ENCODE peak calls at places on chromosomes 11 and 22, in six cellular contexts. A, C, B, I, F and V are unnamed samples. For H3K36me3, the result is how much of the 10 kb centered on the place peaks cover.

GRCh38 chr11:35271031-35271430 is 132.1 kb downstream of the CD44 start:
- DNase-seq in A (no peak), C (no peak), B (no peak), I (no peak), F (no peak), V (no peak)

GRCh38 chr22:19983701-19984100 is 32.9 kb downstream of the ARVCF start:
- DNase-seq in A (peak), C (no peak), B (no peak), I (peak), F (no peak), V (peak)

GRCh38 chr22:19798825-19799224 is 38.2 kb downstream of the TBX1 start:
- DNase-seq in A (peak), C (no peak), B (no peak), I (no peak), F (no peak), V (no peak)

GRCh38 chr11:71235719-71236118 is 16.7 kb downstream of the SHANK2 start:
- DNase-seq in A (no peak), C (no peak), B (no peak), I (no peak), F (no peak), V (peak)

GRCh38 chr22:44136112-44136511 is 44.6 kb upstream of the PARVG start:
- DNase-seq in A (peak), C (no peak), B (no peak), I (no peak), F (no peak), V (no peak)

GRCh38 chr11:111449696-111450479 is 62.3 kb downstream of the BTG4 start:
- DNase-seq in A (no peak), C (no peak), B (no peak), I (no peak), F (no peak), V (no peak)

GRCh38 chr11:59556115-59556882 is 45.0 kb downstream of the OR4D9 start:
- DNase-seq in A (peak), C (peak), B (peak), I (no peak), F (peak), V (peak)

GRCh38 chr11:28713850-28714249 is 605.7 kb downstream of the METTL15 start:
- DNase-seq in A (no peak), C (no peak), B (no peak), I (no peak), F (no peak), V (no peak)

GRCh38 chr22:22684605-22685561 is 40.5 kb downstream of the GGTLC2 start:
- DNase-seq in A (no peak), C (no peak), B (no peak), I (no peak), F (peak), V (no peak)

GRCh38 chr22:39938509-39938908 is 21.7 kb upstream of the TMA7B start:
- DNase-seq in A (no peak), C (no peak), B (no peak), I (no peak), F (no peak), V (no peak)

GRCh38 chr22:42799462-42800405 is 57.3 kb downstream of the ARFGAP3 start:
- DNase-seq in A (no peak), C (no peak), B (no peak), I (no peak), F (no peak), V (no peak)

DNA sequence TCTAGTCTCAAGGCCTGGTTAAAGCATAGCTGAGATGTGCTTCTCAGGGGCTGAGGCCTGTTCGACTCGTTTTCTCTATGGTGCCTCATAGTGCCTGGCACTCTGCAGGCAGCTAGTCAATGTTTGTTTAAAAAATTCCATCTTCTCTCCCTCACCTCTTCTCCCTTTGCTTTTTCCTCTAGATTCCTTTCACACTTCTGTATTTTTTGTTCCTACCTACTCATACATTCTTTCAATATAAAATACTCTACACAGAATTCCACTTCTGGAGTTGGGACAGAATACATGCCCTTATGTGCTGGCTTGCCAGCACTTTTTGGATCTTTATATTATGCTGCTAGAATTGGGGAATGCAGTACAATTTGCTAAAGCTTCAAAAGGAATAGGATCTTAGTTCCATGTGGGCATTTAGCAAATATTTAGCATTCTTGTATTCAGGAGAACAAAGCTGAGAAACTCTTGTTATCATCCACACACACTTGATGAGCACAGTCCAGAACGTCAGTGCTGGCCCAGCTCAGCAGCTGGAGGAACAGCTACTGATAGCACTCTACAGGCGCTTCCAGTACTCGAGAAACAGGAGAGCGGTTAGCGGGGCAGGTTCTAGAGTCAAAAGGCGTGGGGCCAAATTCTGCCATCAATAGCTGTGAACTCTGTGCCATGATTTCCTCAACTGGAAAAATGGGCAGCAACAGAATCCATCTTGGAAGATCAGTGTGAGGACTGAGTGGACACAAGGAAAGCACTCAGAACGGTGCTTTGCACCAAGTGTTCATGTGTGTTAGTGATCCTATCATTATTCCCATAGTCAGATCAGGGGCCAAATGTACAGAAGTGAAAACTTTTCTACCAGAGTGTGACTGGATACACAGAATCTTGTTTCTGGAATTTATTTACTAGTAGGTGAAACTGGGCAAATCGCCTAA is 3.4 kb downstream of the JOSD1 start:
- DNase-seq in A (no peak), C (no peak), B (peak), I (no peak), F (no peak), V (no peak)
- H3K4me3 ChIP-seq in A (peak), C (peak), B (no peak), I (no peak), F (no peak), V (no peak)

GRCh38 chr22:31068970-31069369 is 12.1 kb upstream of the SMTN start:
- DNase-seq in A (no peak), C (no peak), B (no peak), I (no peak), F (no peak), V (no peak)

GRCh38 chr22:31062566-31063230 is 18.4 kb upstream of the SMTN start:
- DNase-seq in A (no peak), C (no peak), B (no peak), I (no peak), F (no peak), V (no peak)

GRCh38 chr22:31064369-31064768 is 16.7 kb upstream of the SMTN start:
- DNase-seq in A (no peak), C (no peak), B (no peak), I (no peak), F (no peak), V (no peak)
- H3K27ac ChIP-seq in A (no peak), C (no peak), B (no peak), I (no peak), F (no peak), V (no peak)

GRCh38 chr11:117185739-117186430 is 7.3 kb downstream of the SIDT2 start:
- DNase-seq in A (peak), C (no peak), B (no peak), I (no peak), F (peak), V (no peak)
- H3K36me3 ChIP-seq in A (under half), C (half or more), B (under half), I (half or more), F (under half), V (under half)

GRCh38 chr11:2944953-2945756 is 15.9 kb upstream of the PHLDA2 start:
- DNase-seq in A (peak), C (peak), B (peak), I (peak), F (peak), V (peak)
- H3K4me3 ChIP-seq in A (peak), C (peak), B (no peak), I (no peak), F (no peak), V (no peak)

GRCh38 chr11:121892863-121893262 is 223.2 kb downstream of the BLID start:
- DNase-seq in A (no peak), C (no peak), B (no peak), I (no peak), F (no peak), V (no peak)
- H3K27ac ChIP-seq in A (no peak), C (no peak), B (no peak), I (no peak), F (no peak), V (no peak)